ENCODE peak calls at places on chromosomes 3 and 15, in six cellular contexts. One of them, this sample, is unnamed.

GRCh38 chr3:103968131-103968530 is 1398.6 kb upstream of the ALCAM start:
- DNase-seq in fibroblast of mammary gland: no peak
- DNase-seq in A549: no peak
- DNase-seq in effector memory CD4-positive, alpha-beta T cell: no peak
- DNase-seq in H7: no peak
- DNase-seq in HCT116: no peak
- DNase-seq in this sample: no peak

GRCh38 chr15:69823223-69823907 is 274.4 kb downstream of the TLE3 start:
- DNase-seq in effector memory CD4-positive, alpha-beta T cell: no peak
- DNase-seq in A549: peak; percentile 63
- DNase-seq in H7: no peak
- DNase-seq in fibroblast of mammary gland: peak; percentile 5
- DNase-seq in HCT116: peak; percentile 42
- DNase-seq in this sample: no peak

GRCh38 chr3:57006048-57006709 is 54.3 kb upstream of the SPATA12 start:
- DNase-seq in HCT116: no peak
- DNase-seq in H7: no peak
- DNase-seq in A549: no peak
- DNase-seq in fibroblast of mammary gland: peak; percentile 8
- DNase-seq in effector memory CD4-positive, alpha-beta T cell: no peak
- DNase-seq in this sample: no peak

GRCh38 chr15:95606551-95606950 is 723.9 kb upstream of the NR2F2 start:
- DNase-seq in effector memory CD4-positive, alpha-beta T cell: no peak
- DNase-seq in HCT116: no peak
- DNase-seq in fibroblast of mammary gland: no peak
- DNase-seq in A549: no peak
- DNase-seq in H7: no peak
- DNase-seq in this sample: no peak

GRCh38 chr3:12774619-12775018 is 15.6 kb upstream of the TMEM40 start:
- DNase-seq in HCT116: no peak
- DNase-seq in H7: no peak
- DNase-seq in fibroblast of mammary gland: no peak
- DNase-seq in A549: no peak
- DNase-seq in effector memory CD4-positive, alpha-beta T cell: no peak
- DNase-seq in this sample: peak; percentile 27

GRCh38 chr15:88982304-88982945 is 69.2 kb upstream of the MFGE8 start:
- DNase-seq in HCT116: no peak
- DNase-seq in effector memory CD4-positive, alpha-beta T cell: no peak
- DNase-seq in fibroblast of mammary gland: peak; percentile 96
- DNase-seq in A549: peak; percentile 72
- DNase-seq in H7: no peak
- DNase-seq in this sample: no peak

GRCh38 chr3:196518999-196519737 is 4.0 kb upstream of the SMCO1 start:
- DNase-seq in fibroblast of mammary gland: peak; percentile 84
- DNase-seq in HCT116: peak; percentile 86
- DNase-seq in H7: peak; percentile 37
- DNase-seq in A549: no peak
- DNase-seq in effector memory CD4-positive, alpha-beta T cell: peak; percentile 41
- DNase-seq in this sample: peak; percentile 83

GRCh38 chr3:197527569-197527968 is 28.2 kb downstream of the BDH1 start:
- DNase-seq in A549: no peak
- DNase-seq in HCT116: no peak
- DNase-seq in fibroblast of mammary gland: no peak
- DNase-seq in H7: no peak
- DNase-seq in effector memory CD4-positive, alpha-beta T cell: no peak
- DNase-seq in this sample: no peak

GRCh38 chr15:73052679-73053397 is 575 bp downstream of the NEO1 start:
- DNase-seq in H7: peak; percentile 76
- DNase-seq in A549: peak; percentile 81
- DNase-seq in fibroblast of mammary gland: peak; percentile 26
- DNase-seq in effector memory CD4-positive, alpha-beta T cell: peak; percentile 14
- DNase-seq in HCT116: peak; percentile 23
- DNase-seq in this sample: peak; percentile 23

GRCh38 chr3:150324825-150325224 is 83.3 kb upstream of the TSC22D2 start:
- DNase-seq in fibroblast of mammary gland: no peak
- DNase-seq in HCT116: no peak
- DNase-seq in H7: no peak
- DNase-seq in A549: no peak
- DNase-seq in effector memory CD4-positive, alpha-beta T cell: no peak
- DNase-seq in this sample: no peak

GRCh38 chr3:53850895-53851294 is 4.5 kb downstream of the IL17RB start:
- DNase-seq in HCT116: no peak
- DNase-seq in fibroblast of mammary gland: peak; percentile 59
- DNase-seq in effector memory CD4-positive, alpha-beta T cell: no peak
- DNase-seq in A549: no peak
- DNase-seq in H7: no peak
- DNase-seq in this sample: no peak

GRCh38 chr3:14286887-14287496 is 108.4 kb downstream of the LSM3 start:
- DNase-seq in fibroblast of mammary gland: no peak
- DNase-seq in effector memory CD4-positive, alpha-beta T cell: no peak
- DNase-seq in A549: no peak
- DNase-seq in H7: no peak
- DNase-seq in HCT116: no peak
- DNase-seq in this sample: peak; percentile 69

GRCh38 chr15:49570174-49570573 is 50.4 kb downstream of the FAM227B start:
- DNase-seq in HCT116: no peak
- DNase-seq in H7: no peak
- DNase-seq in effector memory CD4-positive, alpha-beta T cell: no peak
- DNase-seq in fibroblast of mammary gland: no peak
- DNase-seq in A549: no peak
- DNase-seq in this sample: peak; percentile 74

GRCh38 chr3:129502641-129503386 is 25.6 kb upstream of the RHO start:
- DNase-seq in H7: no peak
- DNase-seq in effector memory CD4-positive, alpha-beta T cell: no peak
- DNase-seq in A549: no peak
- DNase-seq in fibroblast of mammary gland: no peak
- DNase-seq in HCT116: no peak
- DNase-seq in this sample: no peak

DNA sequence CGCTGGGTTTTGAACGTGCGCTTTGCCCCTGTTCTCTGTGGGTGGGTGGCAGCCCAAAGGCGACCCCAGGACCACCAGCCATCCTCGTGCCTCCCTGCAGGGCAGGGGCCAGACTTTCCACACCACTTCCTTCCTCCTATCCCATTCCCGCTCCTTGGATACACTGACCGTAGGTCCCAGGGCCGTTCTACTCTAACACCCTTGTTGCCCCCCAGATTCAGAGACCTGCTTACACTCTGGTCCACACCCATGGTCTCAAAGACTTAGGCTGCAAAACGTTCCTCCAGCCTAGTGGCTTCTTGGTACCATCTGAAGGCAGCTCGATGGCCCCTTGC is 318 bp upstream of the DCLK3 start:
- DNase-seq in HCT116: no peak
- DNase-seq in A549: no peak
- DNase-seq in H7: no peak
- DNase-seq in fibroblast of mammary gland: no peak
- DNase-seq in effector memory CD4-positive, alpha-beta T cell: no peak
- DNase-seq in this sample: no peak
- H3K4me3 ChIP-seq in HCT116: no peak overlapping the region
- H3K4me3 ChIP-seq in A549: peak overlapping the region; percentile 46
- H3K4me3 ChIP-seq in H7: peak overlapping the region; percentile 55
- H3K4me3 ChIP-seq in fibroblast of mammary gland: no peak overlapping the region
- H3K4me3 ChIP-seq in effector memory CD4-positive, alpha-beta T cell: no peak overlapping the region
- H3K4me3 ChIP-seq in this sample: peak overlapping the region; percentile 13

GRCh38 chr3:147419731-147420360 is 10.7 kb downstream of the ZIC1 start:
- DNase-seq in A549: no peak
- DNase-seq in effector memory CD4-positive, alpha-beta T cell: no peak
- DNase-seq in H7: no peak
- DNase-seq in fibroblast of mammary gland: no peak
- DNase-seq in HCT116: no peak
- DNase-seq in this sample: no peak
- H3K4me3 ChIP-seq in A549: no peak overlapping the region
- H3K4me3 ChIP-seq in effector memory CD4-positive, alpha-beta T cell: no peak overlapping the region
- H3K4me3 ChIP-seq in H7: peak overlapping the region; percentile 41
- H3K4me3 ChIP-seq in fibroblast of mammary gland: no peak overlapping the region
- H3K4me3 ChIP-seq in HCT116: no peak overlapping the region
- H3K4me3 ChIP-seq in this sample: no peak overlapping the region

GRCh38 chr3:38438421-38438820 is 15.3 kb upstream of the ACVR2B start:
- DNase-seq in fibroblast of mammary gland: peak; percentile 42
- DNase-seq in A549: no peak
- DNase-seq in effector memory CD4-positive, alpha-beta T cell: no peak
- DNase-seq in HCT116: no peak
- DNase-seq in H7: no peak
- DNase-seq in this sample: no peak
- H3K4me3 ChIP-seq in fibroblast of mammary gland: no peak overlapping the region
- H3K4me3 ChIP-seq in A549: no peak overlapping the region
- H3K4me3 ChIP-seq in effector memory CD4-positive, alpha-beta T cell: no peak overlapping the region
- H3K4me3 ChIP-seq in HCT116: no peak overlapping the region
- H3K4me3 ChIP-seq in H7: no peak overlapping the region
- H3K4me3 ChIP-seq in this sample: no peak overlapping the region

GRCh38 chr15:74382004-74382816 is 14.8 kb upstream of the CYP11A1 start:
- DNase-seq in fibroblast of mammary gland: peak; percentile 75
- DNase-seq in HCT116: peak; percentile 66
- DNase-seq in H7: peak; percentile 99
- DNase-seq in A549: peak; percentile 87
- DNase-seq in effector memory CD4-positive, alpha-beta T cell: peak; percentile 57
- DNase-seq in this sample: no peak
- H3K4me3 ChIP-seq in fibroblast of mammary gland: no peak overlapping the region
- H3K4me3 ChIP-seq in HCT116: no peak overlapping the region
- H3K4me3 ChIP-seq in H7: no peak overlapping the region
- H3K4me3 ChIP-seq in A549: no peak overlapping the region
- H3K4me3 ChIP-seq in effector memory CD4-positive, alpha-beta T cell: no peak overlapping the region
- H3K4me3 ChIP-seq in this sample: no peak overlapping the region

DNA sequence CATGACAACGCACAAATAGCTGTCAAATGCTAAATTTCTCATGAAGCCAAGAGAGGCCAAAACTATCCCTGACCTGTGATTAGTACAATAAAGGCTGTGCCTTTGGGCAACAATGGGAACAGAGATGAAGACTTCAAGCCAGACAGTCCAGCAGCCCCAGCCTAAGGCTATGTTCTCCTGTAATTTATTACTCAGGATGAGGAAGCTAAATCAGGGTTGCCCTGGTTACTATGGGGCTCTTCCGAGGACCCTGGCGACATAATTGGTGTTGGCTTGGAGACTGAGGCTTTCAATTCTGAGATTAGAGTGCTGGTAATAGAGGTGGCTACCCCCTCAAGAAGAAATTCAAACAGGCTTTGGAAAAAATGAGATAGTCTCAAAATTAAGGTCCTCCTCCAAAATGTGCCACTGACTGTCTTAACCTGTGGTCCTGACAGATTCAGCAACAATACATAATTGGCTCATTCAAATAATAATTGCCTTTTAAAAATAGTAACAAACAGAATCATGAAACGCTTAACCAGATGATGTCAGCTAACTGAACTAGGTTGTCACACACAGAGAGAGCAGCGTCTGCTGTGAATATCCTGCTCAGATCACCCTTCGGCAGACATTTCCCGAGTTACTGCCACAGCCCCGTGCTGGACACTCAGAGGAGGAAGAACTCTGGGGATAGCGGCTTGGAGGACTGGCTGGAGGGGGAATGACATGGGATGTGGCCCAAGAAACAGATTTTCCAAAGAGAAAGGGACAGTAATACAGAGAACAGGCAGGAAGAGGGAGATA is 43.0 kb downstream of the NSMCE3 start:
- DNase-seq in H7: no peak
- DNase-seq in fibroblast of mammary gland: no peak
- DNase-seq in A549: no peak
- DNase-seq in effector memory CD4-positive, alpha-beta T cell: no peak
- DNase-seq in HCT116: no peak
- DNase-seq in this sample: no peak
- H3K4me3 ChIP-seq in H7: no peak overlapping the region
- H3K4me3 ChIP-seq in fibroblast of mammary gland: no peak overlapping the region
- H3K4me3 ChIP-seq in A549: no peak overlapping the region
- H3K4me3 ChIP-seq in effector memory CD4-positive, alpha-beta T cell: no peak overlapping the region
- H3K4me3 ChIP-seq in HCT116: no peak overlapping the region
- H3K4me3 ChIP-seq in this sample: no peak overlapping the region

GRCh38 chr3:156630773-156631093 is 43.7 kb upstream of the TIPARP start:
- DNase-seq in H7: no peak
- DNase-seq in fibroblast of mammary gland: no peak
- DNase-seq in effector memory CD4-positive, alpha-beta T cell: no peak
- DNase-seq in HCT116: no peak
- DNase-seq in A549: no peak
- DNase-seq in this sample: no peak

GRCh38 chr3:156628095-156628690 is 46.2 kb upstream of the TIPARP start:
- DNase-seq in A549: no peak
- DNase-seq in H7: no peak
- DNase-seq in HCT116: no peak
- DNase-seq in effector memory CD4-positive, alpha-beta T cell: no peak
- DNase-seq in fibroblast of mammary gland: no peak
- DNase-seq in this sample: no peak

GRCh38 chr3:156631323-156631722 is 43.1 kb upstream of the TIPARP start:
- DNase-seq in A549: no peak
- DNase-seq in H7: no peak
- DNase-seq in effector memory CD4-positive, alpha-beta T cell: no peak
- DNase-seq in HCT116: no peak
- DNase-seq in fibroblast of mammary gland: no peak
- DNase-seq in this sample: no peak

GRCh38 chr3:156630081-156630772 is 44.2 kb upstream of the TIPARP start:
- DNase-seq in A549: no peak
- DNase-seq in fibroblast of mammary gland: peak; percentile 32
- DNase-seq in H7: peak; percentile 23
- DNase-seq in effector memory CD4-positive, alpha-beta T cell: no peak
- DNase-seq in HCT116: peak; percentile 36
- DNase-seq in this sample: no peak

GRCh38 chr3:156628836-156629618 is 45.4 kb upstream of the TIPARP start:
- DNase-seq in A549: no peak
- DNase-seq in fibroblast of mammary gland: no peak
- DNase-seq in HCT116: no peak
- DNase-seq in effector memory CD4-positive, alpha-beta T cell: no peak
- DNase-seq in H7: no peak
- DNase-seq in this sample: no peak
- H3K4me3 ChIP-seq in A549: no peak overlapping the region
- H3K4me3 ChIP-seq in fibroblast of mammary gland: no peak overlapping the region
- H3K4me3 ChIP-seq in HCT116: no peak overlapping the region
- H3K4me3 ChIP-seq in effector memory CD4-positive, alpha-beta T cell: no peak overlapping the region
- H3K4me3 ChIP-seq in H7: no peak overlapping the region
- H3K4me3 ChIP-seq in this sample: no peak overlapping the region

GRCh38 chr3:119297169-119297568 is 3.0 kb downstream of the ARHGAP31 start:
- DNase-seq in effector memory CD4-positive, alpha-beta T cell: no peak
- DNase-seq in H7: no peak
- DNase-seq in A549: no peak
- DNase-seq in fibroblast of mammary gland: peak; percentile 44
- DNase-seq in HCT116: no peak
- DNase-seq in this sample: no peak
- H3K4me3 ChIP-seq in effector memory CD4-positive, alpha-beta T cell: no peak overlapping the region
- H3K4me3 ChIP-seq in H7: no peak overlapping the region
- H3K4me3 ChIP-seq in A549: no peak overlapping the region
- H3K4me3 ChIP-seq in fibroblast of mammary gland: no peak overlapping the region
- H3K4me3 ChIP-seq in HCT116: no peak overlapping the region
- H3K4me3 ChIP-seq in this sample: no peak overlapping the region

GRCh38 chr15:45630958-45631691 is 3.7 kb upstream of the SQOR start:
- DNase-seq in effector memory CD4-positive, alpha-beta T cell: no peak
- DNase-seq in HCT116: peak; percentile 40
- DNase-seq in A549: no peak
- DNase-seq in fibroblast of mammary gland: peak; percentile 98
- DNase-seq in H7: no peak
- DNase-seq in this sample: no peak
- H3K4me3 ChIP-seq in effector memory CD4-positive, alpha-beta T cell: no peak overlapping the region
- H3K4me3 ChIP-seq in HCT116: peak overlapping the region; percentile 31
- H3K4me3 ChIP-seq in A549: no peak overlapping the region
- H3K4me3 ChIP-seq in fibroblast of mammary gland: peak overlapping the region; percentile 48
- H3K4me3 ChIP-seq in H7: no peak overlapping the region
- H3K4me3 ChIP-seq in this sample: no peak overlapping the region